ENCODE peak calls at places on chromosomes 3 and 15, in six cellular contexts. One of them, this sample, is unnamed.

GRCh38 chr3:172135766-172136729 is 96.7 kb downstream of the FNDC3B start:
- DNase-seq in transverse colon: no peak
- DNase-seq in M059J: peak
- DNase-seq in CD4-positive, alpha-beta T cell: no peak
- DNase-seq in NCI-H460: no peak
- DNase-seq in epithelial cell of esophagus: peak
- DNase-seq in this sample: no peak

GRCh38 chr3:194294199-194294887 is 56.8 kb downstream of the CPN2 start:
- DNase-seq in transverse colon: no peak
- DNase-seq in M059J: no peak
- DNase-seq in CD4-positive, alpha-beta T cell: no peak
- DNase-seq in NCI-H460: no peak
- DNase-seq in epithelial cell of esophagus: no peak
- DNase-seq in this sample: no peak

GRCh38 chr3:38016410-38016809 is 13.0 kb downstream of the PLCD1 start:
- DNase-seq in transverse colon: no peak
- DNase-seq in M059J: no peak
- DNase-seq in CD4-positive, alpha-beta T cell: no peak
- DNase-seq in NCI-H460: no peak
- DNase-seq in epithelial cell of esophagus: no peak
- DNase-seq in this sample: no peak

GRCh38 chr15:89501646-89502045 is 5.3 kb upstream of the RHCG start:
- DNase-seq in transverse colon: no peak
- DNase-seq in M059J: no peak
- DNase-seq in CD4-positive, alpha-beta T cell: no peak
- DNase-seq in NCI-H460: no peak
- DNase-seq in epithelial cell of esophagus: no peak
- DNase-seq in this sample: no peak

GRCh38 chr3:69044608-69045007 is 7.5 kb downstream of the TMF1 start:
- DNase-seq in transverse colon: no peak
- DNase-seq in M059J: no peak
- DNase-seq in CD4-positive, alpha-beta T cell: no peak
- DNase-seq in NCI-H460: no peak
- DNase-seq in epithelial cell of esophagus: no peak
- DNase-seq in this sample: no peak

GRCh38 chr3:39101022-39101689 is 6.3 kb downstream of the GORASP1 start:
- DNase-seq in transverse colon: peak
- DNase-seq in M059J: peak
- DNase-seq in CD4-positive, alpha-beta T cell: peak
- DNase-seq in NCI-H460: peak
- DNase-seq in epithelial cell of esophagus: peak
- DNase-seq in this sample: no peak

GRCh38 chr3:112671930-112672715 is 31.2 kb upstream of the CCDC80 start:
- DNase-seq in transverse colon: no peak
- DNase-seq in M059J: peak
- DNase-seq in CD4-positive, alpha-beta T cell: no peak
- DNase-seq in NCI-H460: no peak
- DNase-seq in epithelial cell of esophagus: peak
- DNase-seq in this sample: no peak

GRCh38 chr3:41118461-41119385 is 80.6 kb upstream of the CTNNB1 start:
- DNase-seq in transverse colon: peak
- DNase-seq in M059J: no peak
- DNase-seq in CD4-positive, alpha-beta T cell: peak
- DNase-seq in NCI-H460: no peak
- DNase-seq in epithelial cell of esophagus: peak
- DNase-seq in this sample: no peak

GRCh38 chr3:138923531-138923994 is 23.4 kb downstream of the FOXL2 start:
- DNase-seq in transverse colon: peak
- DNase-seq in M059J: peak
- DNase-seq in CD4-positive, alpha-beta T cell: peak
- DNase-seq in NCI-H460: peak
- DNase-seq in epithelial cell of esophagus: peak
- DNase-seq in this sample: no peak

GRCh38 chr3:6921041-6921440 is 60.1 kb downstream of the GRM7 start:
- DNase-seq in transverse colon: no peak
- DNase-seq in M059J: no peak
- DNase-seq in CD4-positive, alpha-beta T cell: no peak
- DNase-seq in NCI-H460: no peak
- DNase-seq in epithelial cell of esophagus: no peak
- DNase-seq in this sample: no peak

GRCh38 chr3:191094057-191094456 is 105.0 kb upstream of the OSTN start:
- DNase-seq in transverse colon: no peak
- DNase-seq in M059J: peak
- DNase-seq in CD4-positive, alpha-beta T cell: no peak
- DNase-seq in NCI-H460: no peak
- DNase-seq in epithelial cell of esophagus: peak
- DNase-seq in this sample: peak

GRCh38 chr15:53834214-53834613 is 74.8 kb upstream of the WDR72 start:
- DNase-seq in transverse colon: no peak
- DNase-seq in M059J: no peak
- DNase-seq in CD4-positive, alpha-beta T cell: no peak
- DNase-seq in NCI-H460: no peak
- DNase-seq in epithelial cell of esophagus: no peak
- DNase-seq in this sample: no peak

GRCh38 chr3:49724586-49724985 is 835 bp upstream of the GMPPB start:
- DNase-seq in transverse colon: peak
- DNase-seq in M059J: no peak
- DNase-seq in CD4-positive, alpha-beta T cell: peak
- DNase-seq in NCI-H460: no peak
- DNase-seq in epithelial cell of esophagus: peak
- DNase-seq in this sample: no peak

GRCh38 chr3:195873971-195874370 is 34.4 kb downstream of the TNK2 start:
- DNase-seq in transverse colon: no peak
- DNase-seq in M059J: peak
- DNase-seq in CD4-positive, alpha-beta T cell: peak
- DNase-seq in NCI-H460: no peak
- DNase-seq in epithelial cell of esophagus: peak
- DNase-seq in this sample: no peak

GRCh38 chr3:63864008-63864871 is 573 bp downstream of the ATXN7 start:
- DNase-seq in transverse colon: peak
- DNase-seq in M059J: peak
- DNase-seq in CD4-positive, alpha-beta T cell: peak
- DNase-seq in NCI-H460: no peak
- DNase-seq in epithelial cell of esophagus: peak
- DNase-seq in this sample: no peak

GRCh38 chr15:59438891-59439290 is 905 bp downstream of the FAM81A start:
- DNase-seq in transverse colon: peak
- DNase-seq in M059J: no peak
- DNase-seq in CD4-positive, alpha-beta T cell: no peak
- DNase-seq in NCI-H460: no peak
- DNase-seq in epithelial cell of esophagus: peak
- DNase-seq in this sample: no peak

GRCh38 chr3:120741320-120741719 is 996 bp downstream of the RABL3 start:
- DNase-seq in transverse colon: no peak
- DNase-seq in M059J: no peak
- DNase-seq in CD4-positive, alpha-beta T cell: no peak
- DNase-seq in NCI-H460: no peak
- DNase-seq in epithelial cell of esophagus: no peak
- DNase-seq in this sample: no peak

GRCh38 chr3:122572940-122573412 is 4.5 kb upstream of the PARP15 start:
- DNase-seq in transverse colon: no peak
- DNase-seq in M059J: peak
- DNase-seq in CD4-positive, alpha-beta T cell: no peak
- DNase-seq in NCI-H460: no peak
- DNase-seq in epithelial cell of esophagus: peak
- DNase-seq in this sample: peak

GRCh38 chr3:121482651-121483050 is 63.1 kb downstream of the POLQ start:
- DNase-seq in transverse colon: no peak
- DNase-seq in M059J: peak
- DNase-seq in CD4-positive, alpha-beta T cell: no peak
- DNase-seq in NCI-H460: no peak
- DNase-seq in epithelial cell of esophagus: peak
- DNase-seq in this sample: peak

GRCh38 chr3:139540686-139541085 is 1.1 kb upstream of the RBP1 start:
- DNase-seq in transverse colon: no peak
- DNase-seq in M059J: no peak
- DNase-seq in CD4-positive, alpha-beta T cell: no peak
- DNase-seq in NCI-H460: no peak
- DNase-seq in epithelial cell of esophagus: no peak
- DNase-seq in this sample: no peak

GRCh38 chr3:149388714-149389417 is 11.4 kb upstream of the TM4SF1 start:
- DNase-seq in transverse colon: no peak
- DNase-seq in M059J: peak
- DNase-seq in CD4-positive, alpha-beta T cell: no peak
- DNase-seq in NCI-H460: no peak
- DNase-seq in epithelial cell of esophagus: no peak
- DNase-seq in this sample: no peak

GRCh38 chr3:25469609-25470008 is 41.5 kb downstream of the RARB start:
- DNase-seq in transverse colon: no peak
- DNase-seq in M059J: no peak
- DNase-seq in CD4-positive, alpha-beta T cell: no peak
- DNase-seq in NCI-H460: no peak
- DNase-seq in epithelial cell of esophagus: no peak
- DNase-seq in this sample: no peak

GRCh38 chr15:99857836-99858235 is 124.6 kb upstream of the LYSMD4 start:
- DNase-seq in transverse colon: no peak
- DNase-seq in M059J: no peak
- DNase-seq in CD4-positive, alpha-beta T cell: no peak
- DNase-seq in NCI-H460: no peak
- DNase-seq in epithelial cell of esophagus: peak
- DNase-seq in this sample: no peak

GRCh38 chr3:170829873-170830272 is 40.1 kb downstream of the RPL22L1 start:
- DNase-seq in transverse colon: no peak
- DNase-seq in M059J: no peak
- DNase-seq in CD4-positive, alpha-beta T cell: no peak
- DNase-seq in NCI-H460: no peak
- DNase-seq in epithelial cell of esophagus: no peak
- DNase-seq in this sample: no peak

GRCh38 chr3:101185341-101185740 is 135.0 kb downstream of the IMPG2 start:
- DNase-seq in transverse colon: no peak
- DNase-seq in M059J: no peak
- DNase-seq in CD4-positive, alpha-beta T cell: no peak
- DNase-seq in NCI-H460: no peak
- DNase-seq in epithelial cell of esophagus: no peak
- DNase-seq in this sample: no peak

GRCh38 chr3:29552036-29552435 is 271.2 kb downstream of the RBMS3 start:
- DNase-seq in transverse colon: no peak
- DNase-seq in M059J: no peak
- DNase-seq in CD4-positive, alpha-beta T cell: no peak
- DNase-seq in NCI-H460: no peak
- DNase-seq in epithelial cell of esophagus: no peak
- DNase-seq in this sample: no peak

GRCh38 chr3:100710355-100711198 is 1.3 kb downstream of the TFG start:
- DNase-seq in transverse colon: peak
- DNase-seq in M059J: peak
- DNase-seq in CD4-positive, alpha-beta T cell: peak
- DNase-seq in NCI-H460: peak
- DNase-seq in epithelial cell of esophagus: peak
- DNase-seq in this sample: peak